ENCODE peak calls at places on chromosome 20, in eight cellular contexts. C is adipocyte, V is foreskin keratinocyte, I is H7, X is Panc1, N is neural progenitor cell, G is spleen, Y is WERI-Rb-1. O is an unnamed sample. For H3K27me3, the result is how much of the 10 kb centered on the place peaks cover.

GRCh38 chr20:15113374-15113773 is 776.0 kb upstream of the FLRT3 start:
- DNase-seq in N (no peak), V (no peak), X (no peak), I (no peak), C (no peak), G (no peak), Y (no peak), O (no peak)

GRCh38 chr20:25036331-25036936 is 21.5 kb downstream of the ACSS1 start:
- DNase-seq in V (no peak), C (no peak), X (no peak), G (peak), N (no peak), I (no peak), Y (no peak), O (no peak)

GRCh38 chr20:52789716-52790115 is 182.4 kb upstream of the TSHZ2 start:
- DNase-seq in I (no peak), C (no peak), N (no peak), G (no peak), V (no peak), Y (no peak), X (no peak), O (no peak)

GRCh38 chr20:58192567-58192966 is 35.9 kb downstream of the ANKRD60 start:
- DNase-seq in I (peak), X (no peak), N (no peak), Y (no peak), G (no peak), C (no peak), V (no peak), O (no peak)

GRCh38 chr20:1965520-1966278 is 28.2 kb downstream of the PDYN start:
- DNase-seq in V (peak), N (peak), I (peak), Y (peak), C (peak), G (peak), X (peak), O (peak)

GRCh38 chr20:18645851-18646250 is 58.0 kb downstream of the DTD1 start:
- DNase-seq in C (no peak), Y (no peak), V (no peak), X (no peak), G (no peak), N (no peak), I (no peak), O (no peak)

GRCh38 chr20:8227293-8227692 is 95.2 kb downstream of the PLCB1 start:
- DNase-seq in V (no peak), X (no peak), Y (no peak), G (no peak), C (no peak), I (no peak), N (no peak), O (no peak)

GRCh38 chr20:20824924-20825584 is 112.6 kb upstream of the RALGAPA2 start:
- DNase-seq in I (peak), G (peak), X (no peak), N (peak), V (peak), Y (peak), C (peak), O (no peak)

GRCh38 chr20:37352611-37352980 is 6.7 kb downstream of the SRC start:
- DNase-seq in Y (no peak), X (no peak), C (no peak), G (peak), N (no peak), I (no peak), V (no peak), O (no peak)

GRCh38 chr20:6473197-6473596 is 294.3 kb upstream of the BMP2 start:
- DNase-seq in X (no peak), I (no peak), N (no peak), G (no peak), V (peak), C (peak), Y (no peak), O (peak)

GRCh38 chr20:55580475-55580874 is 424.8 kb downstream of the CBLN4 start:
- DNase-seq in I (no peak), N (no peak), C (no peak), Y (no peak), X (no peak), G (no peak), V (no peak), O (peak)

GRCh38 chr20:57941572-57942381 is 232.0 kb upstream of the PMEPA1 start:
- DNase-seq in Y (peak), N (no peak), X (no peak), C (no peak), G (no peak), V (no peak), I (no peak), O (peak)

GRCh38 chr20:59634435-59635005 is 30.2 kb downstream of the PHACTR3 start:
- DNase-seq in X (no peak), I (no peak), C (no peak), N (no peak), V (no peak), G (no peak), Y (no peak), O (no peak)

GRCh38 chr20:25282034-25282781 is 34.3 kb downstream of the PYGB start:
- DNase-seq in Y (peak), N (no peak), G (peak), I (no peak), C (no peak), X (no peak), V (no peak), O (no peak)

GRCh38 chr20:32585011-32585518 is at the start of gene NOL4L:
- DNase-seq in X (no peak), C (peak), Y (peak), V (no peak), N (peak), I (peak), G (peak), O (peak)

GRCh38 chr20:59723607-59724456 is 119.5 kb downstream of the PHACTR3 start:
- DNase-seq in C (no peak), V (peak), G (no peak), Y (no peak), I (no peak), N (no peak), X (no peak), O (peak)

GRCh38 chr20:47544852-47545251 is 43.2 kb downstream of the NCOA3 start:
- DNase-seq in G (no peak), V (no peak), I (no peak), Y (no peak), C (peak), X (no peak), N (no peak), O (no peak)

GRCh38 chr20:57806476-57806875 is 96.7 kb upstream of the PMEPA1 start:
- DNase-seq in C (no peak), I (no peak), V (no peak), N (no peak), X (no peak), G (peak), Y (no peak), O (no peak)

GRCh38 chr20:11379257-11380011 is 538.3 kb upstream of the BTBD3 start:
- DNase-seq in I (no peak), V (no peak), C (no peak), X (no peak), G (peak), N (peak), Y (peak), O (no peak)

GRCh38 chr20:41650221-41650948 is 32.2 kb upstream of the CHD6 start:
- DNase-seq in X (no peak), C (no peak), V (no peak), Y (peak), N (no peak), I (no peak), G (no peak), O (no peak)

GRCh38 chr20:37319120-37319717 is 26.7 kb upstream of the SRC start:
- DNase-seq in G (no peak), X (no peak), I (peak), Y (no peak), N (peak), V (peak), C (peak), O (no peak)

GRCh38 chr20:32224463-32224862 is 16.8 kb downstream of the POFUT1 start:
- DNase-seq in V (no peak), G (no peak), Y (no peak), N (no peak), X (no peak), C (no peak), I (no peak), O (no peak)

GRCh38 chr20:21510414-21510971 is 3.4 kb downstream of the NKX2-2 start:
- DNase-seq in V (no peak), G (no peak), C (no peak), X (no peak), I (peak), N (peak), Y (no peak), O (no peak)

GRCh38 chr20:19850190-19850533 is 92.1 kb downstream of the RIN2 start:
- DNase-seq in Y (no peak), I (no peak), G (no peak), V (no peak), N (peak), X (no peak), C (no peak), O (no peak)

GRCh38 chr20:7879883-7880282 is 60.4 kb downstream of the HAO1 start:
- DNase-seq in X (no peak), G (no peak), C (peak), N (no peak), I (no peak), V (no peak), Y (no peak), O (peak)

GRCh38 chr20:47113362-47114118 is 218.9 kb downstream of the EYA2 start:
- DNase-seq in I (no peak), V (no peak), C (peak), G (no peak), X (no peak), N (no peak), Y (no peak), O (peak)

GRCh38 chr20:37543828-37544227 is 16.2 kb upstream of the BLCAP start:
- DNase-seq in G (no peak), Y (peak), I (no peak), N (no peak), C (peak), X (no peak), V (peak), O (peak)

GRCh38 chr20:38426006-38426405 is 9.1 kb downstream of the SNHG17 start:
- DNase-seq in X (no peak), I (no peak), Y (no peak), G (no peak), V (peak), C (peak), N (no peak), O (peak)

GRCh38 chr20:5569021-5569420 is 181.2 kb upstream of the SHLD1 start:
- DNase-seq in Y (peak), I (no peak), C (peak), G (no peak), X (peak), N (no peak), V (peak), O (peak)

GRCh38 chr20:59788196-59788735 is 145.2 kb downstream of the SYCP2 start:
- DNase-seq in X (no peak), G (no peak), N (no peak), Y (no peak), I (no peak), C (no peak), V (no peak), O (no peak)

GRCh38 chr20:33083544-33084340 is 4.3 kb downstream of the BPIFB4 start:
- DNase-seq in V (no peak), I (no peak), C (no peak), G (peak), X (no peak), N (no peak), Y (no peak), O (no peak)

GRCh38 chr20:36490191-36490590 is 51.1 kb upstream of the MYL9 start:
- DNase-seq in N (no peak), Y (no peak), G (no peak), C (no peak), X (no peak), V (no peak), I (no peak), O (no peak)

GRCh38 chr20:22966787-22967464 is 68.2 kb upstream of the SSTR4 start:
- DNase-seq in C (no peak), Y (no peak), X (no peak), I (no peak), N (no peak), V (peak), G (no peak), O (peak)

GRCh38 chr20:878511-879307 is 37.4 kb downstream of the ANGPT4 start:
- DNase-seq in X (no peak), N (peak), I (peak), V (no peak), C (peak), Y (no peak), G (peak), O (no peak)

DNA sequence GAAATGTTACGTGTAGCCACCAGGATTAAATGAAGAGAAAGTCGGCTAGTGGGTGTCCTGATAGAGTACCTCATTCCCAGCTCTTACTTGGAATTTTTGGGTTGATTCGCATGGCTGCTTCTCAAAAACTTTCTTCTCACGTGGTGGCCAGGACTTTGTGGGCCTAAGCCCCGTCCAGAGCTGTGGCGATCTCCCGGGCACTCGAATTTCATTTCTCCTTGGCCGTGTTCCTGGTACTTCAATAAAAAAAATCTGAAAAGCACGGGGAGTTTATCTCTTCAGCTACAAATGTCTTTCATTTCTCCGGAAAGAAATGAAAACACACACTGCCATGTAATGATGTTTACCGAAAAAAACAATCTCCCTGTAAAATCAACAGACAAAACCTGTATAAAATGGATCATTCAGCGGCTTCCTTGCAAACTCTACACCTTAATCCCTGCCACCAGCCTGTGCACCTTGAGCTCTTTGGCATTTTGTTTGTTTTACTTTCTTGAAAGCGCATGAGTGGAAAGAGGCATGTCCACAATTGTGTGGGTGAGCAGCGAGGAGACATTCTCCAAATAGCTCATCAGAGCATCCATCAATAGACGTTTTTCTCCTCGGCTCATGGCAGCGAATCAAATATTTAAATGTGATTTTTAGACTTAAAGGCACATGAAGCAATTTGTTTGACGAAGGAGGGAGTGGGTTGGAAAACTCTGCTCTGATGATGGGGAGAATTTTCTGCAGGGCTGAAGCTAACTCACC is 173.1 kb downstream of the TFAP2C start:
- DNase-seq in Y (no peak), V (no peak), C (peak), I (no peak), N (no peak), X (no peak), G (no peak), O (no peak)
- H3K27me3 ChIP-seq in Y (half or more), V (under half), C (under half), I (under half), N (under half), X (under half), G (under half), O (under half)

DNA sequence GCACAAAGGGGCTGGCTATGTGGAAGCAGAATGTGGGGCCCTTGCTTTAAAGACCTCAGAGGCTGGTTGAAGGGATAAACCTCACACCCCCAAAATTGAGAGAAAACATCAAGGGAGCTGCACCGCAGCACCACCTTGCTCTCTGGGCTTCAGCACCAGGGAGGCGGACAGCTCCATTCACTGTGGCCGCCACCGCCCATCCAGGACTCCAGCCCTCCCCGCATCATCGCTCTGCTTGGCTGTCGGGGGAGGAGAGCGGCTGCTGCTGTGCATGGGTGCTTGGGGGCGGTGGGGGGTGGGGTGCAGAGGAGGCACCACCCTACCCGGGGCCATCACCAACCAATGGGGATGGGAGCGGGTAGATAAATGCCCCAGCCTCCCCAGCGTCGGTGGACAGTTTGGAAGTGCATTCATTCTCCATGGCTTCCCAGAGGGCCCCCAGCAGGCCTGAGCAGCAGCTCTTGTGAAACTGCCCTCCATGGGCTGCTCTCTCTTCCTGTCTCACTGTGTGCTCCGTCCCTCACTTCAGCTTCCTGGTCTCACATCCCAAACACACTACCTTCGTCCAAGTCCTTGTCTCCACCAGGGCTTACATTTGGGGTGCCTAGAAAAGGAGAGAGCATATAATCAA is 75.7 kb upstream of the BHLHE23 start:
- DNase-seq in X (no peak), Y (no peak), G (peak), C (peak), V (no peak), I (peak), N (peak), O (peak)
- H3K27me3 ChIP-seq in X (under half), Y (under half), G (half or more), C (under half), V (under half), I (under half), N (half or more), O (under half)

GRCh38 chr20:51013577-51014330 is 9.2 kb downstream of the KCNG1 start:
- DNase-seq in X (no peak), V (no peak), C (no peak), G (peak), I (no peak), Y (no peak), N (no peak), O (no peak)

GRCh38 chr20:51009303-51010042 is 13.4 kb downstream of the KCNG1 start:
- DNase-seq in V (no peak), C (no peak), X (no peak), N (no peak), I (no peak), Y (no peak), G (peak), O (no peak)

GRCh38 chr20:51012357-51012756 is 10.6 kb downstream of the KCNG1 start:
- DNase-seq in I (no peak), V (no peak), N (no peak), X (no peak), G (no peak), Y (no peak), C (no peak), O (no peak)

GRCh38 chr20:51010043-51010365 is 12.9 kb downstream of the KCNG1 start:
- DNase-seq in X (no peak), G (no peak), I (no peak), C (no peak), Y (no peak), N (no peak), V (no peak), O (no peak)

GRCh38 chr20:51011479-51011878 is 11.4 kb downstream of the KCNG1 start:
- DNase-seq in X (no peak), I (no peak), C (no peak), N (no peak), V (no peak), G (no peak), Y (no peak), O (no peak)
- H3K27me3 ChIP-seq in X (under half), I (under half), C (under half), N (under half), V (under half), G (under half), Y (half or more), O (under half)

GRCh38 chr20:51560042-51560441 is 17.5 kb upstream of the NFATC2 start:
- DNase-seq in G (no peak), I (no peak), Y (no peak), V (no peak), X (no peak), C (no peak), N (no peak), O (no peak)
- H3K27me3 ChIP-seq in G (half or more), I (half or more), Y (half or more), V (half or more), X (under half), C (under half), N (half or more), O (under half)

GRCh38 chr20:3492669-3493068 is 21.9 kb downstream of the ATRN start:
- DNase-seq in G (no peak), V (no peak), I (no peak), X (no peak), C (no peak), Y (no peak), N (no peak), O (no peak)
- H3K27me3 ChIP-seq in G (under half), V (under half), I (under half), X (under half), C (under half), Y (under half), N (under half), O (under half)

O was measured in mammary epithelial cell.